ENCODE peak calls at places on chromosomes 6 and 20, in ten cellular contexts. One of them, this sample, is unnamed.

GRCh38 chr6:18302561-18303439 is 38.5 kb upstream of the DEK start:
- DNase-seq in GM12865: peak
- DNase-seq in ACHN: peak
- DNase-seq in iPS-NIHi11: peak
- DNase-seq in GM03348: no peak
- DNase-seq in foreskin melanocyte: no peak
- DNase-seq in A549: peak
- DNase-seq in foreskin fibroblast: no peak
- DNase-seq in GM12891: no peak
- DNase-seq in T-helper 2 cell: no peak
- DNase-seq in this sample: no peak

GRCh38 chr6:145813285-145814034 is 1.1 kb downstream of the FBXO30 start:
- DNase-seq in GM12891: no peak
- DNase-seq in foreskin fibroblast: peak
- DNase-seq in ACHN: peak
- DNase-seq in foreskin melanocyte: peak
- DNase-seq in iPS-NIHi11: no peak
- DNase-seq in GM03348: peak
- DNase-seq in GM12865: no peak
- DNase-seq in T-helper 2 cell: no peak
- DNase-seq in A549: peak
- DNase-seq in this sample: no peak

GRCh38 chr6:133806358-133806757 is 82.6 kb upstream of the TCF21 start:
- DNase-seq in T-helper 2 cell: no peak
- DNase-seq in GM12865: no peak
- DNase-seq in ACHN: no peak
- DNase-seq in foreskin melanocyte: no peak
- DNase-seq in GM12891: no peak
- DNase-seq in foreskin fibroblast: no peak
- DNase-seq in A549: no peak
- DNase-seq in iPS-NIHi11: no peak
- DNase-seq in GM03348: no peak
- DNase-seq in this sample: no peak

GRCh38 chr6:31578461-31579118 is 3.2 kb downstream of the TNF start:
- DNase-seq in iPS-NIHi11: no peak
- DNase-seq in foreskin melanocyte: no peak
- DNase-seq in GM12891: no peak
- DNase-seq in foreskin fibroblast: no peak
- DNase-seq in A549: no peak
- DNase-seq in GM03348: no peak
- DNase-seq in T-helper 2 cell: no peak
- DNase-seq in ACHN: no peak
- DNase-seq in GM12865: no peak
- DNase-seq in this sample: no peak

GRCh38 chr6:4210619-4211419 is 75.4 kb upstream of the ECI2 start:
- DNase-seq in ACHN: peak
- DNase-seq in T-helper 2 cell: peak
- DNase-seq in foreskin fibroblast: peak
- DNase-seq in GM12891: peak
- DNase-seq in iPS-NIHi11: peak
- DNase-seq in foreskin melanocyte: peak
- DNase-seq in GM12865: peak
- DNase-seq in GM03348: peak
- DNase-seq in A549: peak
- DNase-seq in this sample: no peak

GRCh38 chr6:16236648-16237199 is 1.7 kb upstream of the GMPR start:
- DNase-seq in A549: no peak
- DNase-seq in foreskin fibroblast: peak
- DNase-seq in GM12891: no peak
- DNase-seq in GM03348: peak
- DNase-seq in GM12865: peak
- DNase-seq in T-helper 2 cell: no peak
- DNase-seq in iPS-NIHi11: no peak
- DNase-seq in ACHN: no peak
- DNase-seq in foreskin melanocyte: peak
- DNase-seq in this sample: no peak

GRCh38 chr6:41040101-41040910 is 1.3 kb upstream of the UNC5CL start:
- DNase-seq in GM03348: no peak
- DNase-seq in GM12891: no peak
- DNase-seq in ACHN: peak
- DNase-seq in foreskin fibroblast: no peak
- DNase-seq in foreskin melanocyte: no peak
- DNase-seq in GM12865: no peak
- DNase-seq in iPS-NIHi11: no peak
- DNase-seq in A549: peak
- DNase-seq in T-helper 2 cell: no peak
- DNase-seq in this sample: no peak

GRCh38 chr20:44471481-44471882 is 4.2 kb upstream of the TTPAL start:
- DNase-seq in GM03348: peak
- DNase-seq in GM12891: no peak
- DNase-seq in ACHN: peak
- DNase-seq in foreskin fibroblast: peak
- DNase-seq in foreskin melanocyte: peak
- DNase-seq in GM12865: no peak
- DNase-seq in iPS-NIHi11: no peak
- DNase-seq in T-helper 2 cell: no peak
- DNase-seq in A549: peak
- DNase-seq in this sample: no peak

GRCh38 chr20:10402938-10403593 is 31.0 kb downstream of the MKKS start:
- DNase-seq in ACHN: no peak
- DNase-seq in A549: no peak
- DNase-seq in foreskin melanocyte: no peak
- DNase-seq in GM12891: no peak
- DNase-seq in foreskin fibroblast: no peak
- DNase-seq in T-helper 2 cell: no peak
- DNase-seq in iPS-NIHi11: no peak
- DNase-seq in GM03348: no peak
- DNase-seq in GM12865: peak
- DNase-seq in this sample: no peak

GRCh38 chr6:150830409-150831165 is 34.9 kb upstream of the MTHFD1L start:
- DNase-seq in foreskin fibroblast: peak
- DNase-seq in GM12865: no peak
- DNase-seq in GM03348: peak
- DNase-seq in GM12891: no peak
- DNase-seq in iPS-NIHi11: no peak
- DNase-seq in A549: no peak
- DNase-seq in ACHN: no peak
- DNase-seq in T-helper 2 cell: no peak
- DNase-seq in foreskin melanocyte: no peak
- DNase-seq in this sample: no peak

GRCh38 chr6:1608976-1609661 is 596 bp upstream of the FOXC1 start:
- DNase-seq in iPS-NIHi11: peak
- DNase-seq in GM12865: no peak
- DNase-seq in A549: no peak
- DNase-seq in T-helper 2 cell: no peak
- DNase-seq in foreskin fibroblast: no peak
- DNase-seq in GM12891: no peak
- DNase-seq in GM03348: no peak
- DNase-seq in foreskin melanocyte: no peak
- DNase-seq in ACHN: peak
- DNase-seq in this sample: no peak

GRCh38 chr6:17281497-17282481 is 628 bp downstream of the RBM24 start:
- DNase-seq in iPS-NIHi11: peak
- DNase-seq in foreskin fibroblast: no peak
- DNase-seq in GM03348: peak
- DNase-seq in ACHN: peak
- DNase-seq in foreskin melanocyte: peak
- DNase-seq in GM12865: no peak
- DNase-seq in T-helper 2 cell: no peak
- DNase-seq in GM12891: peak
- DNase-seq in A549: no peak
- DNase-seq in this sample: no peak

GRCh38 chr20:53413188-53413631 is 180.4 kb downstream of the ZNF217 start:
- DNase-seq in ACHN: no peak
- DNase-seq in A549: peak
- DNase-seq in foreskin melanocyte: no peak
- DNase-seq in iPS-NIHi11: peak
- DNase-seq in foreskin fibroblast: no peak
- DNase-seq in GM12865: peak
- DNase-seq in T-helper 2 cell: peak
- DNase-seq in GM03348: no peak
- DNase-seq in GM12891: peak
- DNase-seq in this sample: no peak

GRCh38 chr6:157449610-157450009 is 68.6 kb downstream of the ZDHHC14 start:
- DNase-seq in T-helper 2 cell: no peak
- DNase-seq in GM03348: no peak
- DNase-seq in GM12865: no peak
- DNase-seq in iPS-NIHi11: no peak
- DNase-seq in ACHN: no peak
- DNase-seq in GM12891: no peak
- DNase-seq in foreskin fibroblast: no peak
- DNase-seq in foreskin melanocyte: peak
- DNase-seq in A549: no peak
- DNase-seq in this sample: no peak